ENCODE peak calls at places on chromosome 14, in four cellular contexts. One of them, this sample, is unnamed.

GRCh38 chr14:104390941-104391901 is 188.3 kb upstream of the C14orf180 start:
- DNase-seq in GM12878: no peak
- DNase-seq in K562: no peak
- DNase-seq in HepG2: no peak
- DNase-seq in this sample: no peak

GRCh38 chr14:104751539-104752337 is 1.2 kb upstream of the SIVA1 start:
- DNase-seq in GM12878: no peak
- DNase-seq in K562: peak; percentile 63
- DNase-seq in HepG2: no peak
- DNase-seq in this sample: no peak

GRCh38 chr14:105317546-105317945 is 3.0 kb downstream of the PACS2 start:
- DNase-seq in GM12878: no peak
- DNase-seq in HepG2: no peak
- DNase-seq in K562: no peak
- DNase-seq in this sample: no peak

GRCh38 chr14:63840981-63841380 is 11.8 kb upstream of the SYNE2 start:
- DNase-seq in HepG2: peak; percentile 44
- DNase-seq in GM12878: no peak
- DNase-seq in K562: peak; percentile 8
- DNase-seq in this sample: peak; percentile 84

GRCh38 chr14:105087963-105088811 is 23.0 kb upstream of the GPR132 start:
- DNase-seq in GM12878: no peak
- DNase-seq in HepG2: peak; percentile 40
- DNase-seq in K562: no peak
- DNase-seq in this sample: peak; percentile 78

GRCh38 chr14:36514278-36515104 is 5.5 kb downstream of the NKX2-1 start:
- DNase-seq in HepG2: peak; percentile 31
- DNase-seq in GM12878: no peak
- DNase-seq in K562: no peak
- DNase-seq in this sample: peak; percentile 46

GRCh38 chr14:51566831-51567582 is 84.7 kb upstream of the FRMD6 start:
- DNase-seq in HepG2: no peak
- DNase-seq in GM12878: no peak
- DNase-seq in K562: no peak
- DNase-seq in this sample: peak; percentile 12

GRCh38 chr14:74952697-74953484 is 2.5 kb downstream of the PGF start:
- DNase-seq in HepG2: no peak
- DNase-seq in K562: no peak
- DNase-seq in GM12878: no peak
- DNase-seq in this sample: no peak

GRCh38 chr14:68843471-68844209 is 50.8 kb upstream of the ZFP36L1 start:
- DNase-seq in GM12878: no peak
- DNase-seq in HepG2: no peak
- DNase-seq in K562: peak; percentile 71
- DNase-seq in this sample: peak; percentile 85

GRCh38 chr14:32932921-32933622 is 5.6 kb upstream of the NPAS3 start:
- DNase-seq in GM12878: no peak
- DNase-seq in HepG2: no peak
- DNase-seq in K562: no peak
- DNase-seq in this sample: peak; percentile 85

GRCh38 chr14:106491851-106492250 is 965.5 kb downstream of the TMEM121 start:
- DNase-seq in K562: peak; percentile 21
- DNase-seq in HepG2: no peak
- DNase-seq in GM12878: no peak
- DNase-seq in this sample: peak; percentile 20

GRCh38 chr14:51625170-51625569 is 26.5 kb upstream of the FRMD6 start:
- DNase-seq in HepG2: no peak
- DNase-seq in K562: no peak
- DNase-seq in GM12878: no peak
- DNase-seq in this sample: no peak

GRCh38 chr14:50010752-50011151 is 105.6 kb downstream of the VCPKMT start:
- DNase-seq in HepG2: no peak
- DNase-seq in K562: no peak
- DNase-seq in GM12878: no peak
- DNase-seq in this sample: no peak

GRCh38 chr14:84202486-84202885 is 1327.5 kb upstream of the FLRT2 start:
- DNase-seq in K562: no peak
- DNase-seq in HepG2: no peak
- DNase-seq in GM12878: no peak
- DNase-seq in this sample: peak; percentile 35

GRCh38 chr14:99675381-99675835 is 8.7 kb upstream of the CYP46A1 start:
- DNase-seq in K562: no peak
- DNase-seq in GM12878: no peak
- DNase-seq in HepG2: no peak
- DNase-seq in this sample: no peak

GRCh38 chr14:104557086-104557485 is 22.5 kb upstream of the C14orf180 start:
- DNase-seq in HepG2: no peak
- DNase-seq in GM12878: no peak
- DNase-seq in K562: no peak
- DNase-seq in this sample: no peak

GRCh38 chr14:96861568-96862310 is 64.6 kb downstream of the VRK1 start:
- DNase-seq in GM12878: no peak
- DNase-seq in HepG2: peak; percentile 3
- DNase-seq in K562: no peak
- DNase-seq in this sample: peak; percentile 79

GRCh38 chr14:100540926-100541620 is 46.1 kb downstream of the BEGAIN start:
- DNase-seq in HepG2: no peak
- DNase-seq in GM12878: no peak
- DNase-seq in K562: no peak
- DNase-seq in this sample: no peak

GRCh38 chr14:99612737-99613330 is 8.8 kb upstream of the CCDC85C start:
- DNase-seq in K562: no peak
- DNase-seq in HepG2: no peak
- DNase-seq in GM12878: no peak
- DNase-seq in this sample: no peak

GRCh38 chr14:52950898-52951729 is at the start of gene FERMT2:
- DNase-seq in HepG2: peak; percentile 79
- DNase-seq in GM12878: no peak
- DNase-seq in K562: peak; percentile 41
- DNase-seq in this sample: peak; percentile 95

GRCh38 chr14:84963518-84963917 is 566.4 kb upstream of the FLRT2 start:
- DNase-seq in GM12878: no peak
- DNase-seq in K562: no peak
- DNase-seq in HepG2: no peak
- DNase-seq in this sample: no peak

GRCh38 chr14:99265571-99265970 is 6.4 kb downstream of the BCL11B start:
- DNase-seq in K562: no peak
- DNase-seq in GM12878: no peak
- DNase-seq in HepG2: no peak
- DNase-seq in this sample: no peak

GRCh38 chr14:64218344-64219240 is 75.6 kb downstream of the ESR2 start:
- DNase-seq in GM12878: no peak
- DNase-seq in K562: no peak
- DNase-seq in HepG2: no peak
- DNase-seq in this sample: no peak

GRCh38 chr14:38404100-38404541 is 148.2 kb upstream of the CLEC14A start:
- DNase-seq in HepG2: no peak
- DNase-seq in GM12878: no peak
- DNase-seq in K562: no peak
- DNase-seq in this sample: no peak

GRCh38 chr14:94394594-94395305 is 6.3 kb upstream of the SERPINA1 start:
- DNase-seq in K562: no peak
- DNase-seq in GM12878: no peak
- DNase-seq in HepG2: peak; percentile 74
- DNase-seq in this sample: no peak
- TF ChIP-seq JUNB in K562: no peak
- TF ChIP-seq JUNB in GM12878: no peak
- TF ChIP-seq JUNB in HepG2: no peak
- TF ChIP-seq JUNB in this sample: no peak

GRCh38 chr14:54739514-54739913 is 163.1 kb downstream of the GCH1 start:
- DNase-seq in K562: no peak
- DNase-seq in GM12878: no peak
- DNase-seq in HepG2: no peak
- DNase-seq in this sample: no peak

GRCh38 chr14:54737132-54737711 is 165.4 kb downstream of the GCH1 start:
- DNase-seq in K562: peak; percentile 42
- DNase-seq in GM12878: no peak
- DNase-seq in HepG2: no peak
- DNase-seq in this sample: no peak

GRCh38 chr14:54742492-54743350 is 159.9 kb downstream of the GCH1 start:
- DNase-seq in HepG2: no peak
- DNase-seq in K562: no peak
- DNase-seq in GM12878: no peak
- DNase-seq in this sample: no peak

GRCh38 chr14:54735424-54735823 is 167.2 kb downstream of the GCH1 start:
- DNase-seq in K562: no peak
- DNase-seq in GM12878: no peak
- DNase-seq in HepG2: no peak
- DNase-seq in this sample: no peak

GRCh38 chr14:54738009-54738408 is 164.6 kb downstream of the GCH1 start:
- DNase-seq in K562: no peak
- DNase-seq in HepG2: no peak
- DNase-seq in GM12878: no peak
- DNase-seq in this sample: no peak
- TF ChIP-seq POLR2AphosphoS5 in K562: no peak
- TF ChIP-seq POLR2AphosphoS5 in HepG2: no peak
- TF ChIP-seq POLR2AphosphoS5 in GM12878: no peak
- TF ChIP-seq POLR2AphosphoS5 in this sample: no peak

DNA sequence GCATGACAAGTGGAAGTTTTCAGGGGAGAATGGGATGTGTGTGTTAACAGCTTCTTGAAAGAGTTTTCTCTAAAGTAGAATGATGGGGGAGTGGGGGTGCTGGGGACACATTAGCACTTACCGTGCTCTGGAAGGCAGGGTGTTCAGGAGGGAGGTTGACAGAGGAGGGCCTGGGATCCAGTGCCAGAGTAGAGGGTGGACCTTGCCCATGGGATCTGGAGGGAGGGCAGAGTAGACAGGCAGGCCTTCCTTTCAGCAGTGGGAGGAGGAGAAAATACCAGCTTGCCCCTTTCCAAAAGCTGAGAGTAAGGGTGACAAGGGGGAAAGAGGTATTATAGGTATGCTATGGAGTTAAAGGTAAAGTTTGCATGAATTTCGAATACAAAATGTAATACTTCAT is 40.1 kb downstream of the TRAF3 start:
- DNase-seq in GM12878: no peak
- DNase-seq in K562: no peak
- DNase-seq in HepG2: no peak
- DNase-seq in this sample: no peak
- TF ChIP-seq EZH2 in GM12878: no peak
- TF ChIP-seq EZH2 in K562: no peak
- TF ChIP-seq EZH2 in HepG2: no peak
- TF ChIP-seq EZH2 in this sample: no peak

DNA sequence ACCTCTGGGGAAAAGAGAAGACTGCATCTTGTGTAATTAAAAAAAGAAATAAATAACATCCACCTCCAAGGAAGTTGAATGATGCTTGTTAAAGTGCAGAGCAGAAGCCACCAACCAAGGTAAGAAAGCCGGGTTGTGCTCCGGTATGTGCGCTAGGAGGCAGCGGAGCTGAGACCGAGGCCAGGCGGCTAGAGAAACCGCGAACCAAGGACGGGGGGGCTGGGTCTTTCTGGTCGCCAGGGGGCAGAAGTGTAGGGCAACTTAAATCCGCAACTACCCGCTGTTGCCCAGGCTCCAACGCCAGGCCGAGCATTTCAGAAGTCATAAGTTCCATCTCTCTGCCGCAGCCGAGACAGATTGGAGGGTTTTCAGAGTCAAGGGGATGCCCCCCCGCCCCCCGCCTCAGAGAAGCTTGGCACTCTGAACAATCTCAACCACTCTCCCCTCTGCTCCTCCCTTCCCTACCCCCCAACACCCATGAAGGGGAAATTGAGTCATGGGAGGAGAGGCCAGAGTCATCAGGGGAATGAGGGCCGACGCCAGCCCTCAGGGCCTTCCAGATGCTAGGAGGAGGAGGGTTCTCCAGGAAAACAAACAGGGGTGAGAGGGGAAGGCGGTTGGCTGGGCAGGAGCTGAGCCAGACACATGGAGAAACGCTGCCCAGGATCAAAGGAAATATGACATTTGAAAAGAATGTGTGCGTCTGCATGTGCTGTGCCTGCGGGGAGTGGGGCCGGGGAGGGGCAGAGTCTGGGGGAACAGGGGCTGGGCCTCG is 2.2 kb upstream of the NFATC4 start:
- DNase-seq in GM12878: peak; percentile 38
- DNase-seq in HepG2: peak; percentile 93
- DNase-seq in K562: no peak
- DNase-seq in this sample: peak; percentile 96
- TF ChIP-seq JUNB in GM12878: no peak
- TF ChIP-seq JUNB in HepG2: no peak
- TF ChIP-seq JUNB in K562: no peak
- TF ChIP-seq JUNB in this sample: no peak

GRCh38 chr14:61472025-61472672 is 150.8 kb downstream of the PRKCH start:
- DNase-seq in GM12878: no peak
- DNase-seq in K562: no peak
- DNase-seq in HepG2: peak; percentile 90
- DNase-seq in this sample: no peak
- TF ChIP-seq POLR2AphosphoS5 in GM12878: no peak
- TF ChIP-seq POLR2AphosphoS5 in K562: no peak
- TF ChIP-seq POLR2AphosphoS5 in HepG2: no peak
- TF ChIP-seq POLR2AphosphoS5 in this sample: no peak

GRCh38 chr14:79278286-79278797 is 933.0 kb downstream of the DIO2 start:
- DNase-seq in K562: no peak
- DNase-seq in HepG2: no peak
- DNase-seq in GM12878: no peak
- DNase-seq in this sample: no peak

GRCh38 chr14:79281244-79282199 is 929.8 kb downstream of the DIO2 start:
- DNase-seq in HepG2: no peak
- DNase-seq in K562: no peak
- DNase-seq in GM12878: no peak
- DNase-seq in this sample: peak; percentile 41

GRCh38 chr14:79278798-79279644 is 932.3 kb downstream of the DIO2 start:
- DNase-seq in K562: peak; percentile 2
- DNase-seq in HepG2: peak; percentile 27
- DNase-seq in GM12878: no peak
- DNase-seq in this sample: peak; percentile 93

GRCh38 chr14:79280400-79280670 is 931.0 kb downstream of the DIO2 start:
- DNase-seq in GM12878: no peak
- DNase-seq in K562: no peak
- DNase-seq in HepG2: no peak
- DNase-seq in this sample: no peak

GRCh38 chr14:79279645-79280399 is 931.5 kb downstream of the DIO2 start:
- DNase-seq in GM12878: no peak
- DNase-seq in HepG2: no peak
- DNase-seq in K562: no peak
- DNase-seq in this sample: peak; percentile 27
- TF ChIP-seq EZH2 in GM12878: no peak
- TF ChIP-seq EZH2 in HepG2: no peak
- TF ChIP-seq EZH2 in K562: no peak
- TF ChIP-seq EZH2 in this sample: peak; percentile 13

DNA sequence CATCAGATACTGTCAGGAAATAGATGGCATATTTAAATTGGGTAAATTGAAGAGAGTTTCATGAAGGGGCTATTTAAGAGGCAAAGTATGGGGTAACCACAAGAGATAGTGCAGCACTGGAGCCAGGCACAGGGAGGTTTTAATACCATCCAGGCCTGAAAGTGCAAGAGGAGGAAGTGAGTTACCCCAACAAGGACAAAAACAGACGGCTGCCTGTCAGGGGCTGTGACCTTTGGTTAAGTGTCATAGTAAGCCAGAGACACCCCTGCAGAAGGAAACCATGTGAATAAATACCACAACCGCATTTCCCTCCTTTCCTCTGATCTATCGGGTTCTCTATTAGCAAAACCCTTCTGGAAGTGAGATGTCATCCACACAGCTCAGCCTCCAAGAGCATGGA is 122.0 kb upstream of the DHRS4 start:
- DNase-seq in GM12878: no peak
- DNase-seq in HepG2: no peak
- DNase-seq in K562: no peak
- DNase-seq in this sample: no peak
- TF ChIP-seq JUNB in GM12878: no peak
- TF ChIP-seq JUNB in HepG2: no peak
- TF ChIP-seq JUNB in K562: no peak
- TF ChIP-seq JUNB in this sample: no peak